ENCODE peak calls at places on chromosomes 16 and 17, in four cellular contexts. One of them, this sample, is unnamed.

GRCh38 chr17:61285483-61286320 is 113.9 kb upstream of the TBX2 start:
- DNase-seq in GM12878: no peak
- DNase-seq in HL-60: no peak
- DNase-seq in GM12891: no peak
- DNase-seq in this sample: no peak

GRCh38 chr17:34178047-34178446 is 77.0 kb upstream of the CCL2 start:
- DNase-seq in HL-60: no peak
- DNase-seq in GM12891: no peak
- DNase-seq in GM12878: no peak
- DNase-seq in this sample: no peak

GRCh38 chr16:81073560-81074330 is 3.3 kb downstream of the C16orf46 start:
- DNase-seq in GM12891: no peak
- DNase-seq in HL-60: no peak
- DNase-seq in GM12878: no peak
- DNase-seq in this sample: no peak

GRCh38 chr17:48002208-48002919 is 31.5 kb downstream of the CDK5RAP3 start:
- DNase-seq in HL-60: peak
- DNase-seq in GM12891: no peak
- DNase-seq in GM12878: peak
- DNase-seq in this sample: peak

GRCh38 chr16:86365513-86366040 is 144.8 kb upstream of the FOXF1 start:
- DNase-seq in GM12878: no peak
- DNase-seq in HL-60: no peak
- DNase-seq in GM12891: no peak
- DNase-seq in this sample: no peak

GRCh38 chr17:83179811-83180210 is 100.4 kb downstream of the METRNL start:
- DNase-seq in GM12878: no peak
- DNase-seq in GM12891: no peak
- DNase-seq in HL-60: no peak
- DNase-seq in this sample: no peak

GRCh38 chr17:50134206-50135110 is 4.5 kb upstream of the SAMD14 start:
- DNase-seq in HL-60: no peak
- DNase-seq in GM12891: no peak
- DNase-seq in GM12878: no peak
- DNase-seq in this sample: no peak

GRCh38 chr16:73092236-73092781 is 44.4 kb upstream of the ZFHX3 start:
- DNase-seq in GM12878: no peak
- DNase-seq in GM12891: no peak
- DNase-seq in HL-60: no peak
- DNase-seq in this sample: no peak

GRCh38 chr17:78550464-78550863 is 26.7 kb downstream of the DNAH17 start:
- DNase-seq in GM12891: no peak
- DNase-seq in HL-60: no peak
- DNase-seq in GM12878: no peak
- DNase-seq in this sample: no peak

GRCh38 chr16:50267151-50267631 is 840 bp downstream of the ADCY7 start:
- DNase-seq in HL-60: no peak
- DNase-seq in GM12878: no peak
- DNase-seq in GM12891: no peak
- DNase-seq in this sample: no peak

GRCh38 chr17:81219476-81220180 is 3.1 kb downstream of the CEP131 start:
- DNase-seq in HL-60: no peak
- DNase-seq in GM12878: no peak
- DNase-seq in GM12891: no peak
- DNase-seq in this sample: no peak

GRCh38 chr17:7837375-7838290 is 3.6 kb downstream of the KDM6B start:
- DNase-seq in GM12878: no peak
- DNase-seq in GM12891: no peak
- DNase-seq in HL-60: no peak
- DNase-seq in this sample: peak

GRCh38 chr17:5203178-5203907 is 11.7 kb upstream of the ZNF594 start:
- DNase-seq in GM12891: no peak
- DNase-seq in HL-60: no peak
- DNase-seq in GM12878: no peak
- DNase-seq in this sample: no peak

GRCh38 chr16:53509906-53510703 is 7.1 kb upstream of the AKTIP start:
- DNase-seq in GM12891: no peak
- DNase-seq in GM12878: no peak
- DNase-seq in HL-60: peak
- DNase-seq in this sample: peak

GRCh38 chr17:66301864-66302741 is at the start of gene PRKCA:
- DNase-seq in HL-60: peak
- DNase-seq in GM12878: no peak
- DNase-seq in GM12891: peak
- DNase-seq in this sample: peak

GRCh38 chr16:50917941-50918340 is 176.1 kb downstream of the CYLD start:
- DNase-seq in GM12891: no peak
- DNase-seq in HL-60: no peak
- DNase-seq in GM12878: no peak
- DNase-seq in this sample: no peak

GRCh38 chr16:11670171-11671131 is 2.2 kb downstream of the SNN start:
- DNase-seq in GM12891: no peak
- DNase-seq in HL-60: no peak
- DNase-seq in GM12878: peak
- DNase-seq in this sample: no peak

GRCh38 chr17:31581022-31581483 is 189.6 kb downstream of the RAB11FIP4 start:
- DNase-seq in GM12891: no peak
- DNase-seq in GM12878: no peak
- DNase-seq in HL-60: peak
- DNase-seq in this sample: no peak

GRCh38 chr17:45775576-45776011 is 8.5 kb upstream of the CRHR1 start:
- DNase-seq in HL-60: no peak
- DNase-seq in GM12891: no peak
- DNase-seq in GM12878: no peak
- DNase-seq in this sample: no peak

GRCh38 chr17:68302066-68302564 is 10.8 kb downstream of the ARSG start:
- DNase-seq in GM12891: no peak
- DNase-seq in HL-60: no peak
- DNase-seq in GM12878: no peak
- DNase-seq in this sample: no peak

GRCh38 chr17:74361613-74362391 is at the start of gene BTBD17:
- DNase-seq in GM12891: no peak
- DNase-seq in HL-60: peak
- DNase-seq in GM12878: no peak
- DNase-seq in this sample: peak

GRCh38 chr17:58492238-58493121 is 4.3 kb upstream of the HSF5 start:
- DNase-seq in GM12878: no peak
- DNase-seq in GM12891: no peak
- DNase-seq in HL-60: no peak
- DNase-seq in this sample: peak

GRCh38 chr16:83392743-83393142 is 415.0 kb upstream of the HSBP1 start:
- DNase-seq in GM12878: no peak
- DNase-seq in GM12891: no peak
- DNase-seq in HL-60: no peak
- DNase-seq in this sample: no peak

GRCh38 chr17:17742133-17742621 is 60.9 kb downstream of the RAI1 start:
- DNase-seq in GM12878: no peak
- DNase-seq in GM12891: no peak
- DNase-seq in HL-60: no peak
- DNase-seq in this sample: no peak

DNA sequence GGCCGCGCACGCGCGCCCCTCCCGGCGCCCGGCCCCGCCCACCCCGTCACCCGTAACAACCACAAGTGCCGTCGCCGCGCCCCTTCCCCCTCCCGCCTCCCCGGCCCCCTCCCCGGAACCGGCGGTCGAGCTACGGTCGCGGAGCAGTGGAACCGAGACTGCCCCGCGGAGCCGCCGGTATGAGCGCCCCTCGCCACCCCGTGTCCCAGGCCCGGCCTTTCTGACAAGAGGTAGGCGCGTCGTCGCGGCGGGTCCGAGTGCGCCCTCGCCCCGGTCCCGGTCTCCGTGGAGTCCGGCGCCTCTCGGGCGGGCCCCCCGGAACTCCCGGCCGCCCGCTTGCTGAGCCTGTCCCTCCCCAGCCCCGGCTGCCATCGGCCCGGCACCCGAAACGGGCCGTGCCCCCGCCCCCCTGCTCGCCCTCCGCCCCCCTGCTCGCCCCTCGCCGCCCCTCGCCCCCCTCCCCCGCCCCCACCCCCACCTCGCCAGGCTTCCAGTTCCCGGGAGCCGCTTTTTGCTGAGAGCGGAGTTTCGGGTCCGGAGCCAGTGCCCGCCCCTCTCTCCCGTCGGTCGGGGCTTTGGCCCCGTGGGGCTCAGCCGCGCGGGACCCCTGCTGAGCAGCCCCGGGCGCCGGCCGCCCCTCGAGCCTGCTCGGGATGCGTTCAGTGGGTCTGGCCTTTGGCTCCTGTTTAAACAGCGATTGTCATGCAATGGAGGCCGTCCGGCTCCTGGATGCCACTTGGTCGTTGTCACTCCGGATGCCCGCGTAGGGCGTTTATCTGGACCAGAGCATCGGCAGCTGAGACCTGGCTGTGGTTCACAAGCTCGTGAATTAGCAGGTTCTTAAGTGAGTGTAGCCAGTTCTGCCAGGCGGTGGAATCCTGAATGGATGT is at the start of gene SEC14L1:
- DNase-seq in GM12891: no peak
- DNase-seq in HL-60: peak
- DNase-seq in GM12878: no peak
- DNase-seq in this sample: peak
- TF ChIP-seq SPI1 in GM12891: no peak
- TF ChIP-seq SPI1 in HL-60: no peak
- TF ChIP-seq SPI1 in GM12878: no peak
- TF ChIP-seq SPI1 in this sample: no peak

GRCh38 chr17:38868095-38868967 is 1.5 kb upstream of the LASP1 start:
- DNase-seq in GM12891: no peak
- DNase-seq in GM12878: peak
- DNase-seq in HL-60: no peak
- DNase-seq in this sample: peak
- TF ChIP-seq SPI1 in GM12891: no peak
- TF ChIP-seq SPI1 in GM12878: no peak
- TF ChIP-seq SPI1 in HL-60: no peak
- TF ChIP-seq SPI1 in this sample: no peak

DNA sequence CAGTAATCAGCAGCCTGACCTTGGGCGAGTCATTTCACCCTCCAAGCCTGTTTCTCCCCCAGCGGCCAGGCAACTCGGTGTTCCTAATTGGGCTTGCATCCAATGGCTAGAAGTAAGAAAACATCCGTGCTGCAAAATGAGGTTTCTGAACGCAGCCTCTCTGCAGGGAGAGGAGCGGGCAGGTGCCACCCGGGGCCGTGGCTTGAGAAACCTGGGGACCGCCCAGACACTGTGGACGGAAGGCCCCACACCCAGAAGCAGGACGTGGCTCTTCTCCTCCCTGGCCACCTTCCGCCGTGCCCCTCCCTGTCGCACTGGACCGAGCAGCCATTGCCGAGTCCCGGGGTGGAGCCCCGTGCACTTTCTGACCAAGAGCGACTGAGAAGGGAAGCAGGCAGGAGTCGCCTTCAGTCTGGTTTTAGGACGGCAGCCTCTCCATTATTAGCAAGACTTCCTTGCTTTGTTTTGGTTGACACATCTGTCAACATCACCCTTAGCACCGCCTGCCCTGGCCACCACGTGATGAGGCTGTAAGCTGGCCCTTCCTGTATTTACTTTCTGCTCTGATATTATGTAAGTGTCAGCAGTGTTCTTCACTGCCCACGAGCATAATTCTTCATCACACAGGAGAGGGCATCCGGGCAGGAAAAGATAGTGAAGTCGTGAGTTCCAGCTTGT is 785 bp downstream of the HERPUD1 start:
- DNase-seq in GM12891: no peak
- DNase-seq in GM12878: no peak
- DNase-seq in HL-60: peak
- DNase-seq in this sample: peak
- TF ChIP-seq SPI1 in GM12891: no peak
- TF ChIP-seq SPI1 in GM12878: peak
- TF ChIP-seq SPI1 in HL-60: peak
- TF ChIP-seq SPI1 in this sample: peak

GRCh38 chr16:17589898-17590297 is 119.1 kb upstream of the XYLT1 start:
- DNase-seq in GM12891: no peak
- DNase-seq in HL-60: no peak
- DNase-seq in GM12878: no peak
- DNase-seq in this sample: no peak

GRCh38 chr16:17591655-17592405 is 121.1 kb upstream of the XYLT1 start:
- DNase-seq in GM12891: no peak
- DNase-seq in GM12878: no peak
- DNase-seq in HL-60: no peak
- DNase-seq in this sample: no peak

GRCh38 chr16:17585449-17586080 is 114.8 kb upstream of the XYLT1 start:
- DNase-seq in GM12878: no peak
- DNase-seq in GM12891: no peak
- DNase-seq in HL-60: peak
- DNase-seq in this sample: no peak

GRCh38 chr16:17590711-17591654 is 120.2 kb upstream of the XYLT1 start:
- DNase-seq in HL-60: no peak
- DNase-seq in GM12878: no peak
- DNase-seq in GM12891: no peak
- DNase-seq in this sample: no peak
- TF ChIP-seq SPI1 in HL-60: peak
- TF ChIP-seq SPI1 in GM12878: no peak
- TF ChIP-seq SPI1 in GM12891: no peak
- TF ChIP-seq SPI1 in this sample: peak

This sample was measured in K562.